ENCODE peak calls at places on chromosomes 12 and 14, in eight cellular contexts. W is breast epithelium; X is A549; B is neuronal stem cell; Z is body of pancreas; A is thoracic aorta; D is left ventricle myocardium inferior; V is CD8-positive, alpha-beta memory T cell. M is an unnamed sample.
A peak's percentile ranks its signal among the peaks of the same experiment; 100 is the strongest.

GRCh38 chr12:115451785-115452736 is 768.1 kb upstream of the TBX3 start:
- DNase-seq in V (no peak), A (no peak), D (peak; percentile 59), W (no peak), X (no peak), Z (peak; percentile 42), B (peak; percentile 60), M (no peak)

GRCh38 chr14:59484611-59485174 is 376 bp downstream of the JKAMP start:
- DNase-seq in A (no peak), X (peak; percentile 26), W (no peak), B (no peak), Z (no peak), D (no peak), V (no peak), M (no peak)

GRCh38 chr12:19382111-19382526 is 57.2 kb upstream of the AEBP2 start:
- DNase-seq in B (no peak), W (no peak), V (no peak), A (no peak), D (no peak), X (peak; percentile 88), Z (no peak), M (no peak)

GRCh38 chr12:78384541-78384940 is 480.0 kb upstream of the SYT1 start:
- DNase-seq in X (no peak), Z (no peak), W (no peak), V (no peak), D (no peak), B (no peak), A (no peak), M (no peak)

GRCh38 chr12:87332987-87333761 is 696.0 kb downstream of the C12orf50 start:
- DNase-seq in W (no peak), Z (no peak), X (no peak), A (no peak), V (no peak), D (no peak), B (no peak), M (no peak)

GRCh38 chr14:75690010-75690409 is 29.0 kb downstream of the TTLL5 start:
- DNase-seq in D (no peak), V (no peak), W (no peak), Z (no peak), A (no peak), X (no peak), B (no peak), M (no peak)

GRCh38 chr12:111685322-111685810 is 390 bp downstream of the BRAP start:
- DNase-seq in B (no peak), V (no peak), X (peak; percentile 19), D (no peak), W (no peak), A (no peak), Z (no peak), M (no peak)

GRCh38 chr14:54524410-54524809 is 14.7 kb downstream of the CGRRF1 start:
- DNase-seq in A (no peak), Z (no peak), V (no peak), D (no peak), W (no peak), B (no peak), X (no peak), M (no peak)

GRCh38 chr12:110349096-110349495 is 54.4 kb downstream of the ANAPC7 start:
- DNase-seq in B (no peak), W (no peak), D (no peak), A (no peak), Z (no peak), V (no peak), X (no peak), M (no peak)

GRCh38 chr12:79692860-79693605 is 2.3 kb upstream of the PAWR start:
- DNase-seq in V (no peak), D (no peak), B (no peak), X (no peak), A (no peak), Z (no peak), W (no peak), M (no peak)

GRCh38 chr14:102046337-102047278 is 40.2 kb downstream of the HSP90AA1 start:
- DNase-seq in A (peak; percentile 65), B (peak; percentile 71), Z (peak; percentile 94), X (peak; percentile 81), V (peak; percentile 9), W (peak; percentile 92), D (peak; percentile 84), M (peak; percentile 79)

GRCh38 chr12:51846911-51847829 is 1.3 kb downstream of the FIGNL2 start:
- DNase-seq in Z (peak; percentile 47), B (peak; percentile 80), V (peak; percentile 36), D (peak; percentile 65), A (no peak), W (no peak), X (no peak), M (no peak)

GRCh38 chr14:70130498-70130897 is 58.3 kb downstream of the SLC8A3 start:
- DNase-seq in Z (no peak), B (no peak), V (no peak), X (no peak), D (no peak), A (no peak), W (no peak), M (no peak)

GRCh38 chr12:67433393-67434175 is 164.4 kb downstream of the CAND1 start:
- DNase-seq in A (no peak), V (no peak), B (no peak), D (no peak), W (no peak), X (peak; percentile 30), Z (no peak), M (no peak)

GRCh38 chr14:94663965-94664704 is 51.9 kb downstream of the SERPINA3 start:
- DNase-seq in A (no peak), V (no peak), W (no peak), B (no peak), Z (no peak), X (no peak), D (no peak), M (no peak)

GRCh38 chr12:101935769-101936741 is 58.7 kb downstream of the DRAM1 start:
- DNase-seq in X (no peak), V (no peak), D (peak; percentile 65), W (no peak), Z (peak; percentile 26), A (no peak), B (no peak), M (no peak)

GRCh38 chr12:18139989-18140596 is 50.1 kb upstream of the RERGL start:
- DNase-seq in V (no peak), A (no peak), Z (no peak), W (no peak), B (peak; percentile 15), X (peak; percentile 23), D (no peak), M (no peak)

DNA sequence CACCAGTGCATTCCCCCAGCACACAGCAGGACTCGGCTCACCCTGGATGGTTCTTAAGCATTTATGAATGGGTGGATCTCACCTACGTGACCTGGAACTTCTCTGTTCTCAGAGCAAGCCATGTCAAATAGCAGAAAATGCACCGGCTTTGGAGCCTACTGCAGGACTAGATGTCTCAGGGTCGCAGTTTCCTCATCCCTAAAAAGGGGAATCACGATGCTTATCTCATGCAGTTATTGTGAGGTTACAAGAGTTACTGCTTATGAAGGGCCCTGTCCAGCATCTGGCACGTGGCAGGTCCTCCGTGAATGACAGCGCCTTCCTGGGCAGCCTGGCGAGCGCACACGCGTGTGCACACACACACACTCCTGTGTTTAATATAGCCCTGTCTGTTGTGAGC is 128.5 kb downstream of the ETV6 start:
- DNase-seq in D (no peak), Z (no peak), W (no peak), B (no peak), X (no peak), A (no peak), V (no peak), M (no peak)
- H3K4me1 ChIP-seq in D (peaks cover 50% of the 10 kb centered on the region), Z (peaks cover 15% of the 10 kb centered on the region), W (peaks cover 17% of the 10 kb centered on the region), B (peaks cover 6% of the 10 kb centered on the region), X (no peaks in the 10 kb centered on the region), A (peaks cover 79% of the 10 kb centered on the region), V (no peaks in the 10 kb centered on the region), M (peaks cover 13% of the 10 kb centered on the region)

GRCh38 chr12:106246891-106247730 is 709 bp downstream of the CKAP4 start:
- DNase-seq in V (peak; percentile 64), X (peak; percentile 54), B (peak; percentile 59), W (peak; percentile 63), D (peak; percentile 74), Z (peak; percentile 77), A (no peak), M (peak; percentile 60)

GRCh38 chr12:106248177-106248848 is 493 bp upstream of the CKAP4 start:
- DNase-seq in X (peak; percentile 65), D (peak; percentile 67), V (no peak), W (no peak), Z (peak; percentile 64), B (peak; percentile 47), A (no peak), M (peak; percentile 63)

GRCh38 chr12:106249411-106250135 is 1.8 kb upstream of the CKAP4 start:
- DNase-seq in D (no peak), B (no peak), A (no peak), V (peak; percentile 11), Z (no peak), W (no peak), X (no peak), M (no peak)

GRCh38 chr12:106247731-106248176 is at the start of gene CKAP4:
- DNase-seq in B (peak; percentile 73), W (peak; percentile 68), V (peak; percentile 66), X (peak; percentile 74), Z (peak; percentile 83), A (no peak), D (peak; percentile 86), M (peak; percentile 73)

GRCh38 chr12:106248849-106249371 is 1.1 kb upstream of the CKAP4 start:
- DNase-seq in A (no peak), W (no peak), X (no peak), B (no peak), V (peak; percentile 63), D (no peak), Z (no peak), M (no peak)
- H3K4me3 ChIP-seq in A (peak overlapping the region; percentile 75), W (peak overlapping the region; percentile 89), X (peak overlapping the region; percentile 98), B (peak overlapping the region; percentile 85), V (peak overlapping the region; percentile 5), D (peak overlapping the region; percentile 93), Z (no peak overlapping the region), M (no peak overlapping the region)

GRCh38 chr14:105094193-105094907 is 29.1 kb upstream of the GPR132 start:
- DNase-seq in V (no peak), X (no peak), Z (no peak), B (no peak), W (peak; percentile 49), A (no peak), D (no peak), M (peak; percentile 44)
- H3K4me1 ChIP-seq in V (peaks cover 25% of the 10 kb centered on the region), X (peaks cover 41% of the 10 kb centered on the region), Z (peaks cover 47% of the 10 kb centered on the region), B (peaks cover 8% of the 10 kb centered on the region), W (peaks cover 30% of the 10 kb centered on the region), A (peaks cover 41% of the 10 kb centered on the region), D (peaks cover 44% of the 10 kb centered on the region), M (no peaks in the 10 kb centered on the region)

DNA sequence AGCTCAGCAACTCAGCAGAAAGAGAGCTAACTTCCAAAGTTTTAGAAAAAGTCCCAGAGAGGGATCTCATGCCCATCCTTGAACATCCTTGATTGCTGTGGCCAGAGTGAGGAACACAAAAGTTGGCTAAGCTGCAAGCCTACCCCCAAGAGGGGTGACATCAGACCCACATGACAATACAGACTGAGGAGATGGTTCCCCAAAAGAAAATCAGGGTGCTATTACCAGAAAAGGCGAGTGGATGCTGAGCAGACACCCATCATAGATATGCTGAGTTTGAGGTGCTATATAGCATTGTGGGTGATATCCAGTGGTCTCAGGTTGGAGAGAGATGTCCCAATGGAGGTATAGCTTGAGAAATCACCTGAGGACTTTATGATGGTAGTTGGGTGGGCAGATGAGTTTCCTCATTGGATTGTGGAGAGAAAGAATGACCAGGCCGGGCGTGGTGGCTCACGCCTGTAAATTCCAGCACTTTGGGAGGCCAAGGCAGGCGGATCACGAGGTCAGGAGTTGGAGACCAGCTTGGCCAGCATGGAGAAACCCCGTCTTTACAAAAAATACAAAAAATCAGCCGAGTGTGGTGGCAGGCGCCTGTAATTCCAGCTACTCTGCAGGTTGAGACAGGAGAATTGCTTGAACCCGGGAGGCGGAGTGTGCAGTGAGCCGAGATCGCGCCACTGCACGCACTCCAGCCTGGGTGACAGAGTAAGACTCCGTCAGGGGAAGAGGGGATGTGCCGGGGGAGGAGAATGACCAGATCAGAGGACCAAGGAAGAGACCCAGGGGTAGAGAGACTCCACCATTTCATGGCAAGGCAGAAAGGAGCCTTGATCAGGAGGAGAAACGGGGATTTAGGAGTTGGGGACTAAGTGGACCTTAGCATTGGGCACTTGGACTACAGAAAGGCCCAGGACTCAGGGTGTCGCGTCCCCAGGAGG is 881 bp upstream of the PCK2 start:
- DNase-seq in D (no peak), V (no peak), X (no peak), Z (no peak), W (no peak), B (no peak), A (no peak), M (no peak)
- H3K4me3 ChIP-seq in D (peak overlapping the region; percentile 95), V (peak overlapping the region; percentile 93), X (no peak overlapping the region), Z (no peak overlapping the region), W (peak overlapping the region; percentile 93), B (no peak overlapping the region), A (peak overlapping the region; percentile 99), M (no peak overlapping the region)

M was measured in lung.